ENCODE peak calls at places on chromosomes 4 and X, in four cellular contexts. I, P, H and E are unnamed samples.

GRCh38 chr4:13539047-13539720 is 5.1 kb downstream of the NKX3-2 start:
- DNase-seq in I (no peak), P (no peak), H (peak; percentile 67), E (no peak)

GRCh38 chr4:156596026-156596425 is 375.6 kb downstream of the PDGFC start:
- DNase-seq in I (no peak), P (no peak), H (no peak), E (no peak)

GRCh38 chr4:10084651-10085320 is 31.8 kb downstream of the WDR1 start:
- DNase-seq in I (no peak), P (peak; percentile 1), H (no peak), E (no peak)

GRCh38 chr4:3867403-3868100 is 101.4 kb downstream of the ADRA2C start:
- DNase-seq in I (no peak), P (no peak), H (peak; percentile 13), E (no peak)

GRCh38 chrX:41952102-41952501 is 28.7 kb upstream of the CASK start:
- DNase-seq in I (no peak), P (no peak), H (no peak), E (no peak)

GRCh38 chrX:120144178-120144844 is 14.1 kb upstream of the RHOXF2 start:
- DNase-seq in I (no peak), P (peak; percentile 16), H (no peak), E (no peak)

GRCh38 chr4:26015906-26016305 is 101.9 kb downstream of the SMIM20 start:
- DNase-seq in I (no peak), P (no peak), H (no peak), E (no peak)

GRCh38 chrX:148441387-148441786 is 59.0 kb upstream of the AFF2 start:
- DNase-seq in I (no peak), P (no peak), H (peak; percentile 63), E (no peak)

GRCh38 chr4:79281577-79282359 is 44.1 kb downstream of the NAA11 start:
- DNase-seq in I (no peak), P (no peak), H (no peak), E (no peak)

GRCh38 chrX:124226129-124226528 is 106.3 kb upstream of the TEX13D start:
- DNase-seq in I (no peak), P (no peak), H (no peak), E (no peak)

GRCh38 chrX:51395807-51396728 is 63.4 kb downstream of the NUDT10 start:
- DNase-seq in I (no peak), P (peak; percentile 56), H (peak; percentile 69), E (peak; percentile 32)

GRCh38 chrX:33211356-33212254 is at the start of gene DMD:
- DNase-seq in I (peak; percentile 84), P (peak; percentile 40), H (peak; percentile 54), E (no peak)

GRCh38 chrX:129488359-129488758 is 34.9 kb downstream of the SMARCA1 start:
- DNase-seq in I (no peak), P (no peak), H (no peak), E (no peak)

GRCh38 chrX:132463411-132463810 is 25.4 kb downstream of the MBNL3 start:
- DNase-seq in I (no peak), P (peak; percentile 32), H (peak; percentile 63), E (no peak)

GRCh38 chrX:97563531-97564133 is 679.9 kb downstream of the RPA4 start:
- DNase-seq in I (no peak), P (peak; percentile 7), H (no peak), E (peak; percentile 15)

GRCh38 chr4:86593726-86594558 is at the start of gene PTPN13:
- DNase-seq in I (peak; percentile 99), P (peak; percentile 100), H (peak; percentile 100), E (peak; percentile 66)

DNA sequence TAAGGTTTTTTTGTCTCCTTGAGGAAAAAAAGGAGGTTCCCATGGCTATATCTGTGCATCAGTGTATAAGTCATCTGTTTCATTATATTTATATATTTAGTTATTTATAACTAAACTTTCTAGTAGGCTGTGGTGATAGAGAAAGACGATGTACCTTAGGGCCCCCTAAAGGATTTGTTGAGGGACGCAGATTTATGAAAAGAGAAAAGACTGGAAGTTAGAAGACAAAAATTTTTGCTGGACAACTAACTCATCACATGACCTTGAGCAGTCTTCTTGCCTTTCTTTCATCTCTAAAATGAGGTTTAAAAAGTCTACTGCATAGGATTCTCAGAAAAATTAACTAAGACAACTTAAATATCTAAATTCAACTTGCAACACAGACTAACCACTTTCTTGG is 6.1 kb downstream of the GASK1B start:
- DNase-seq in I (no peak), P (no peak), H (no peak), E (no peak)
- TF ChIP-seq CTCF in I (no peak), P (no peak), H (peak; percentile 15), E (no peak)

GRCh38 chrX:103774070-103774642 is 2.5 kb upstream of the PLP1 start:
- DNase-seq in I (no peak), P (peak; percentile 31), H (peak; percentile 87), E (no peak)
- TF ChIP-seq CTCF in I (peak; percentile 20), P (no peak), H (peak; percentile 69), E (no peak)

DNA sequence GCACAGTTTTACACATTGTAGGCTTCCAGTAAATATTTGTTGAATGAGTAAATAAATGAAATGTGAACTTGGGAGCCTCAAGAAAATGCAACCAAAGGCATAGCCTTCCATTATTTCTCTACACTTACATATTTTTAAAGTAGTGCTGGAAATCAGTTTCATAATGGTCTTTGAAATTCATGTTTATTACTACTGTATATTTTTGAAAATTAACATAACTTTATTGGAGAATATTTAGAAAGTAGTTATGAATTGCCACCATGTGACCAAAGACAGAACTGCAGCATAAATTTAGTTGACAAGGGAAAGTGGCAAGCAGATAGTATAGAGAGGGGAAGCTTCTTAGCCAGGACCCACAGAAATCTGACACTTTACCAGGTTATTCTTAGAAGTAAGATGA is 6.4 kb downstream of the TCEAL8 start:
- DNase-seq in I (no peak), P (no peak), H (no peak), E (no peak)
- TF ChIP-seq CTCF in I (peak; percentile 7), P (no peak), H (peak; percentile 67), E (no peak)

DNA sequence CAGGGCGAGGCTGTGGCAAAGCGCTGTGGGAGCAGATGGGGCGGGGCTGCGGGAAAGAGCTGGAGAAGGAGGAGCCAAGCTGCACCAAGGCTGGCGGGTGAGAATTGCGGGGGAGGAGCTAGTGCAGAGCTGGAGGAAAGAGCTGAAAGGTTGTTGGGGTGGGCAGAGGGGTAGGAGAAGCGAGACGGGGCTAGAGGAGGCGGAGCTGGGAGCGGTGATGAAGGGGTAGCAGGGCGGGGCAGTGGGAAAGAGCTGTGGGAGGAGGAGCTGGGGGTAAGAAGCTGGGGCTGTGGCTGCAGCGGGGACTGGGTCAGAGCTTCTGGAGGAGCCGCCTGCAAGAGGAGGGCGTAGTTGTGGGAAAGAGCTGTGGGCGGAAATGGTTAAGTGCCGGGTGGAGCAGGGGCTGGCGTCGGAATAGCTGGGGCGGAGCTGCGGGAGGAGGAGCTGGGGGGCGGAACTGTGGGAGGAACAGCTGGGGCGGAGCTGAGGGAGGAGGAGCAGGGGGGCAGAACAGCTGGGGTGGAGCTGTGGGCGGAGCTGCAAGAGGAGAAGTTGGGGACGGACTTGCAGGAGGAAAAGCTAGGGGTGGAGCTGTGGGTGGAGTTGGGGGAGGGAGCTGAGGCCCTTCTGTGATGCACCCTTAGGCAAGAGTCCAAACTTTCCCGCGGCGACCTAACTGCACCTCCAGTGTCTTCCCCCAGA is 1.9 kb upstream of the EOLA2 start:
- DNase-seq in I (peak; percentile 97), P (peak; percentile 96), H (peak; percentile 97), E (peak; percentile 75)
- TF ChIP-seq CTCF in I (no peak), P (no peak), H (peak; percentile 60), E (no peak)

DNA sequence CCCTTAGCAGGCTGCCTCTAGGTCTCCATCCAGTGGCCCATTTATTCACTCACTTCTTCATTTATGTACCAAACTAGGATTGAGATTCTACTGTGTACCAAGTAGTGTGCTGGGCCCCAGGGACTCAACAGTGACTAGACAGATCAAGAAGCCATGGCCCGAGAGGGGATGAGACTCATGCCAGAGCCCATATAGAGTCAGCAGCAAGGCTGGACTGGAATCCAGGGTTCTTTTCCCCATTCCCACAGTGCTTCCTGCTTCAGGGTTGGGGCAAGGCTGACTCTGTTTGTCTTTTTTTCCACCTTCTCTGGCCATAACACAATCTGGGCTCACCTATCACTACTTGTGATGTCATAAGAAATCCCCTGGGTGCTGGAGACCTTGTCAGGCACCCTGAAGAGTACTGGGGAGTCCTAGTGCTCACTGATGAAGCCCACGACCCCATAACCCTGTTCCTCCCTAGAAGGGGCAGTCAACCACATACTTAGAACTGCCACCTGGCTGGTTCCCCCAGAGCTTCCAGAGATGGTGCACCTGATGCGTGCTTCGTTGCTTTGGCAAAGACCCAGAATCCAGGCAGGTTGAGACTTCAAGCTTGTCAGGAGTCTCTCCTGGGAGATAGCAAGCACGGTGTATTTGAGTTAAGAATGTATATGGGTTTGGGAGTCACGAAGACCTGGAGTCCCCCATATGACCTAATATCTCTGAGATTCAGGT is 6.2 kb downstream of the RTL5 start:
- DNase-seq in I (no peak), P (no peak), H (peak; percentile 25), E (no peak)
- TF ChIP-seq CTCF in I (peak; percentile 9), P (no peak), H (no peak), E (no peak)

GRCh38 chrX:40496728-40497127 is 84.0 kb upstream of the ATP6AP2 start:
- DNase-seq in I (no peak), P (peak; percentile 32), H (peak; percentile 66), E (no peak)
- TF ChIP-seq CTCF in I (no peak), P (no peak), H (peak; percentile 64), E (no peak)